ENCODE peak calls at places on chromosomes 13 and 19, in four cellular contexts. H is NCI-H2081; K is upper lobe of right lung; Z is central memory CD4-positive, alpha-beta T cell. N is an unnamed sample.
A peak's percentile ranks its signal among the peaks of the same experiment; 100 is the strongest.

GRCh38 chr13:74129500-74130144 is 4.6 kb downstream of the KLF12 start:
- DNase-seq in H (no peak), Z (peak; percentile 55), K (no peak), N (no peak)

GRCh38 chr19:17263712-17264640 is 569 bp downstream of the USHBP1 start:
- DNase-seq in Z (no peak), H (no peak), K (no peak), N (no peak)

GRCh38 chr19:5255602-5256231 is 84.9 kb downstream of the PTPRS start:
- DNase-seq in K (no peak), Z (no peak), H (no peak), N (no peak)

GRCh38 chr13:46605824-46606554 is 53.0 kb downstream of the LRCH1 start:
- DNase-seq in Z (no peak), K (no peak), H (no peak), N (no peak)

GRCh38 chr19:11337080-11337479 is 2.4 kb downstream of the RAB3D start:
- DNase-seq in Z (no peak), K (no peak), H (no peak), N (no peak)

GRCh38 chr19:39987167-39987566 is 9.7 kb upstream of the ZNF546 start:
- DNase-seq in K (no peak), H (no peak), Z (no peak), N (no peak)

GRCh38 chr19:16326401-16327130 is 1.9 kb downstream of the KLF2 start:
- DNase-seq in Z (peak; percentile 62), K (peak; percentile 68), H (no peak), N (no peak)

GRCh38 chr19:30450101-30450500 is 77.9 kb downstream of the ZNF536 start:
- DNase-seq in H (no peak), Z (no peak), K (no peak), N (peak; percentile 11)